ENCODE peak calls at places on chromosomes 2 and 18, in four cellular contexts. G is stomach; P is omental fat pad; Q is CD4-positive, alpha-beta T cell. S is an unnamed sample.

GRCh38 chr18:21998531-21998930 is 170.9 kb upstream of the GATA6 start:
- DNase-seq in G (peak), P (no peak), Q (no peak), S (no peak)

GRCh38 chr2:121189011-121189410 is 96.0 kb downstream of the TFCP2L1 start:
- DNase-seq in G (no peak), P (no peak), Q (no peak), S (no peak)

GRCh38 chr2:201835066-201835465 is 28.7 kb downstream of the CDK15 start:
- DNase-seq in G (no peak), P (no peak), Q (no peak), S (no peak)

GRCh38 chr2:195613922-195614321 is 43.1 kb upstream of the SLC39A10 start:
- DNase-seq in G (no peak), P (no peak), Q (no peak), S (no peak)

GRCh38 chr2:237695201-237695780 is 67.9 kb downstream of the LRRFIP1 start:
- DNase-seq in G (no peak), P (no peak), Q (no peak), S (no peak)

GRCh38 chr18:77065221-77065981 is 67.2 kb downstream of the MBP start:
- DNase-seq in G (peak), P (no peak), Q (no peak), S (no peak)

GRCh38 chr2:72859831-72860262 is 27.4 kb upstream of the SPR start:
- DNase-seq in G (peak), P (no peak), Q (peak), S (no peak)

GRCh38 chr2:210493528-210493927 is 17.0 kb upstream of the LANCL1 start:
- DNase-seq in G (no peak), P (no peak), Q (no peak), S (no peak)

GRCh38 chr2:14132386-14132785 is 500.1 kb upstream of the LRATD1 start:
- DNase-seq in G (no peak), P (no peak), Q (no peak), S (no peak)

GRCh38 chr18:43159091-43159490 is 43.6 kb upstream of the RIT2 start:
- DNase-seq in G (no peak), P (no peak), Q (no peak), S (no peak)

GRCh38 chr18:75410611-75411010 is 16.9 kb downstream of the SMIM21 start:
- DNase-seq in G (no peak), P (no peak), Q (no peak), S (no peak)

GRCh38 chr18:73739098-73739497 is 408.5 kb downstream of the FBXO15 start:
- DNase-seq in G (no peak), P (no peak), Q (no peak), S (no peak)

GRCh38 chr18:47997338-47997780 is 66.9 kb upstream of the SMAD2 start:
- DNase-seq in G (no peak), P (no peak), Q (no peak), S (no peak)

GRCh38 chr2:83016343-83017110 is 1442.6 kb downstream of the SUCLG1 start:
- DNase-seq in G (no peak), P (no peak), Q (no peak), S (no peak)
- TF ChIP-seq CTCF in G (no peak), P (no peak), Q (no peak), S (no peak)

DNA sequence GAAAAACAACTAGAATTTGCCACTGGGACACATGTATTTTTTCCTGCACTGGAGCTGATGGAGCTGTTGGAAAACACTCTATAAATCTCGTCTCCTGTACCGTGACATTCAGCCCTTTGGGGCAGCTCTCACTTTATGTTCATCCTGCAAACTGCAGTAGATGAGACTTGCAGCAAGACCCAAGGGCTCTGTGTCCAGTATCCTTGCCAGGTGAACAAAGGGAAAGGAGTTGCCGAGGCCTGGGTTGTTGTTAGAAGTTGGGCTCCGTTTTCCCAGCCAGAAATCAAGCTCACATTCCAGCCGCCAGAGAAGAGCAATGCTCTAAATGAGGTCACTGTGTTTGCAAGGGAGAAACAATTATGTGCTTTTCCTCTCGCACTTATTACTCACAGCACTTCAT is 285.1 kb downstream of the SLC4A3 start:
- DNase-seq in G (no peak), P (no peak), Q (no peak), S (no peak)
- TF ChIP-seq CTCF in G (no peak), P (no peak), Q (no peak), S (peak)

GRCh38 chr2:127270663-127271062 is 23.3 kb downstream of the ERCC3 start:
- DNase-seq in G (no peak), P (no peak), Q (no peak), S (no peak)
- TF ChIP-seq CTCF in G (no peak), P (no peak), Q (no peak), S (peak)

GRCh38 chr2:191165190-191165643 is 14.4 kb upstream of the STAT4 start:
- DNase-seq in G (no peak), P (no peak), Q (peak), S (no peak)
- TF ChIP-seq CTCF in G (no peak), P (no peak), Q (peak), S (peak)

GRCh38 chr2:12533337-12533736 is 183.4 kb upstream of the TRIB2 start:
- DNase-seq in G (no peak), P (no peak), Q (no peak), S (no peak)
- TF ChIP-seq CTCF in G (no peak), P (no peak), Q (no peak), S (no peak)

GRCh38 chr2:86087936-86088850 is 17.5 kb downstream of the POLR1A start:
- DNase-seq in G (no peak), P (no peak), Q (no peak), S (peak)
- TF ChIP-seq CTCF in G (no peak), P (no peak), Q (no peak), S (peak)

GRCh38 chr2:55511508-55512124 is 7.9 kb upstream of the CFAP36 start:
- DNase-seq in G (no peak), P (no peak), Q (no peak), S (no peak)
- TF ChIP-seq CTCF in G (no peak), P (no peak), Q (no peak), S (peak)